ENCODE peak calls at places on chromosomes 16 and 17, in four cellular contexts. C is K562, W is endothelial cell, K is HTR-8/SVneo. I is an unnamed sample.
A peak's percentile ranks its signal among the peaks of the same experiment; 100 is the strongest.

GRCh38 chr16:3383045-3383448 is 17.8 kb downstream of the ZSCAN32 start:
- DNase-seq in C (no peak), W (no peak), K (no peak), I (no peak)

GRCh38 chr17:27356091-27356705 is 62.3 kb downstream of the WSB1 start:
- DNase-seq in C (peak; percentile 63), W (no peak), K (no peak), I (no peak)

GRCh38 chr17:1108560-1108809 is 71.3 kb downstream of the ABR start:
- DNase-seq in C (no peak), W (no peak), K (peak; percentile 25), I (no peak)

GRCh38 chr17:78313735-78314648 is 45.9 kb downstream of the SOCS3 start:
- DNase-seq in C (peak; percentile 95), W (peak; percentile 60), K (peak; percentile 81), I (peak; percentile 69)

GRCh38 chr17:45677770-45678169 is 106.3 kb upstream of the CRHR1 start:
- DNase-seq in C (no peak), W (no peak), K (no peak), I (no peak)

GRCh38 chr16:11390573-11391495 is 45.6 kb downstream of the RMI2 start:
- DNase-seq in C (no peak), W (no peak), K (peak; percentile 42), I (no peak)

GRCh38 chr17:76382803-76383644 is 1.4 kb upstream of the SPHK1 start:
- DNase-seq in C (peak; percentile 73), W (peak; percentile 33), K (peak; percentile 82), I (peak; percentile 40)

GRCh38 chr16:79270011-79270410 is 330.5 kb downstream of the MAF start:
- DNase-seq in C (no peak), W (no peak), K (no peak), I (no peak)